ENCODE peak calls at places on chromosomes 4 and X, in seven cellular contexts. M is T-helper 1 cell; R is immature natural killer cell; K is H7; Q is activated gamma-delta T cell treated with Interleukin-2 at 50 U/mL for 16 hours; E is T-cell; H is naive thymus-derived CD4-positive, alpha-beta T cell. A is an unnamed sample.

GRCh38 chr4:22932326-22932725 is 239.6 kb downstream of the GBA3 start:
- DNase-seq in H (no peak), Q (no peak), M (no peak), E (no peak), K (no peak), R (no peak), A (no peak)

GRCh38 chrX:8730812-8731578 is 942 bp downstream of the ANOS1 start:
- DNase-seq in Q (no peak), R (no peak), M (no peak), K (peak; percentile 67), H (no peak), E (no peak), A (no peak)

GRCh38 chrX:83892433-83892832 is 31.5 kb downstream of the CYLC1 start:
- DNase-seq in R (no peak), Q (no peak), E (no peak), K (no peak), M (no peak), H (no peak), A (no peak)

GRCh38 chr4:48970471-48970921 is 15.6 kb upstream of the CWH43 start:
- DNase-seq in H (no peak), E (no peak), R (no peak), M (no peak), K (no peak), Q (no peak), A (no peak)

GRCh38 chr4:114028071-114028470 is 48.6 kb upstream of the ARSJ start:
- DNase-seq in R (no peak), K (no peak), H (no peak), M (no peak), Q (no peak), E (no peak), A (no peak)

GRCh38 chrX:13283968-13284914 is 35.6 kb downstream of the ATXN3L start:
- DNase-seq in K (peak; percentile 51), H (no peak), R (no peak), Q (no peak), M (no peak), E (no peak), A (no peak)

GRCh38 chrX:48761674-48762471 is at the start of gene GLOD5:
- DNase-seq in H (no peak), K (peak; percentile 74), M (no peak), Q (no peak), R (no peak), E (no peak), A (no peak)

GRCh38 chrX:23779025-23779424 is 3.9 kb upstream of the SAT1 start:
- DNase-seq in M (no peak), H (no peak), E (no peak), Q (no peak), K (no peak), R (no peak), A (no peak)

GRCh38 chr4:168743576-168743975 is 246.7 kb downstream of the PALLD start:
- DNase-seq in H (no peak), R (no peak), E (no peak), M (no peak), Q (no peak), K (no peak), A (no peak)